ENCODE peak calls at places on chromosomes 12 and 14, in eight cellular contexts. J is fibroblast of the aortic adventitia, K is keratinocyte, Y is kidney, Z is lower leg skin, B is DND-41, M is heart right ventricle, H is suprapubic skin. L is an unnamed sample.

GRCh38 chr12:34390171-34390841 is 368.0 kb downstream of the ALG10 start:
- DNase-seq in J (no peak), K (no peak), Y (peak; percentile 48), Z (no peak), B (no peak), M (no peak), H (peak; percentile 48), L (no peak)

GRCh38 chr12:31651893-31652521 is 7.5 kb upstream of the ETFBKMT start:
- DNase-seq in J (peak; percentile 17), K (no peak), Y (no peak), Z (no peak), B (no peak), M (no peak), H (no peak), L (peak; percentile 82)

GRCh38 chr14:100525615-100526014 is 61.6 kb downstream of the BEGAIN start:
- DNase-seq in J (no peak), K (no peak), Y (peak; percentile 46), Z (no peak), B (no peak), M (no peak), H (peak; percentile 26), L (no peak)

GRCh38 chr12:104738371-104738710 is 219.7 kb downstream of the SLC41A2 start:
- DNase-seq in J (no peak), K (no peak), Y (peak; percentile 83), Z (no peak), B (no peak), M (no peak), H (no peak), L (no peak)

GRCh38 chr14:91019673-91020072 is 40.8 kb downstream of the RPS6KA5 start:
- DNase-seq in J (no peak), K (no peak), Y (no peak), Z (no peak), B (no peak), M (no peak), H (no peak), L (no peak)

GRCh38 chr14:36517242-36518030 is 2.6 kb downstream of the NKX2-1 start:
- DNase-seq in J (no peak), K (no peak), Y (peak; percentile 61), Z (no peak), B (no peak), M (no peak), H (no peak), L (no peak)

GRCh38 chr12:127165567-127166392 is 1101.2 kb upstream of the TMEM132C start:
- DNase-seq in J (peak; percentile 78), K (no peak), Y (peak; percentile 96), Z (peak; percentile 65), B (no peak), M (peak; percentile 85), H (peak; percentile 81), L (peak; percentile 85)

GRCh38 chr12:66901136-66901932 is 222.5 kb upstream of the GRIP1 start:
- DNase-seq in J (no peak), K (no peak), Y (no peak), Z (no peak), B (no peak), M (no peak), H (no peak), L (no peak)

GRCh38 chr12:88924162-88924561 is 343.9 kb upstream of the KITLG start:
- DNase-seq in J (no peak), K (no peak), Y (no peak), Z (no peak), B (no peak), M (no peak), H (no peak), L (no peak)

GRCh38 chr12:109541412-109541725 is 31.9 kb downstream of the MMAB start:
- DNase-seq in J (no peak), K (no peak), Y (no peak), Z (no peak), B (no peak), M (no peak), H (no peak), L (peak; percentile 46)

GRCh38 chr12:48947727-48948126 is 9.6 kb downstream of the ARF3 start:
- DNase-seq in J (no peak), K (no peak), Y (no peak), Z (no peak), B (no peak), M (no peak), H (no peak), L (no peak)

GRCh38 chr12:116820077-116820656 is 61.1 kb downstream of the HRK start:
- DNase-seq in J (no peak), K (no peak), Y (no peak), Z (no peak), B (no peak), M (no peak), H (no peak), L (no peak)

GRCh38 chr14:78863143-78863542 is 693.0 kb downstream of the NRXN3 start:
- DNase-seq in J (peak; percentile 25), K (peak; percentile 2), Y (no peak), Z (no peak), B (peak; percentile 68), M (no peak), H (no peak), L (peak; percentile 51)

GRCh38 chr12:115790526-115790925 is 487.0 kb downstream of the MED13L start:
- DNase-seq in J (no peak), K (no peak), Y (no peak), Z (no peak), B (no peak), M (no peak), H (no peak), L (no peak)

GRCh38 chr12:76559277-76560082 is at the start of gene OSBPL8:
- DNase-seq in J (peak; percentile 84), K (peak; percentile 35), Y (peak; percentile 99), Z (peak; percentile 96), B (peak; percentile 95), M (peak; percentile 96), H (peak; percentile 98), L (peak; percentile 87)
- TF ChIP-seq CTCF in J (peak; percentile 2), K (peak; percentile 17), Y (peak; percentile 38), Z (no peak), B (peak; percentile 34), M (no peak), H (no peak), L (no peak)

DNA sequence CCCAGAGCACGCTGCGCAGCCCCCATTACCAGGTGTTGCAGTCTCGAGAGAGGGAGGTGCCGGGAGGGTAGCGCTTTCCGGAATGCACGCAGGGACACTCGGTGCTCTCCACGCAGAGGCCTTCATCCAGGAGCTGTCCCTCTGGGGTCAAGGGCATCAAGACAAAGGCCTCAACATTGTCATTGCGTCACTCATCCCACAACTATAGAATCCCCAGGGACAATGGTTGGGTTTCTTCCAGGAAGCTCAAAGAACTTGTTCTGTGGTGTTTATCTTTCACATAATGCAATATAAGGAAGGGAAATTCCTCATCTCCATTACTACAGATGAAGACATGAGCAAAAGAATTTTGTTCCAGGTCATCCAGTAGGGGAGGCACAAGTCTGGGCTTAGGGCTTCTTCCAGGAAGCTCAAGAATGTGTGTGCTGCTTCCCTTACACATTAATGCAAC is 52.1 kb downstream of the VWF start:
- DNase-seq in J (peak; percentile 81), K (no peak), Y (no peak), Z (no peak), B (no peak), M (peak; percentile 71), H (no peak), L (peak; percentile 66)
- TF ChIP-seq CTCF in J (peak; percentile 46), K (peak; percentile 22), Y (peak; percentile 22), Z (no peak), B (no peak), M (no peak), H (no peak), L (peak; percentile 20)

GRCh38 chr12:6723607-6724408 is at the start of gene COPS7A:
- DNase-seq in J (peak; percentile 98), K (peak; percentile 89), Y (peak; percentile 99), Z (peak; percentile 98), B (peak; percentile 98), M (peak; percentile 99), H (peak; percentile 98), L (peak; percentile 98)
- TF ChIP-seq CTCF in J (no peak), K (no peak), Y (no peak), Z (no peak), B (no peak), M (no peak), H (no peak), L (no peak)

GRCh38 chr12:4120316-4120920 is 153.1 kb upstream of the CCND2 start:
- DNase-seq in J (no peak), K (no peak), Y (peak; percentile 26), Z (no peak), B (no peak), M (no peak), H (no peak), L (no peak)
- TF ChIP-seq CTCF in J (no peak), K (no peak), Y (no peak), Z (no peak), B (no peak), M (no peak), H (no peak), L (no peak)